ENCODE peak calls at places on chromosomes 6 and 20, in ten cellular contexts. F is CD8-positive, alpha-beta T cell; V is activated T-helper 2 cell treated with anti-CD3 and anti-CD28 coated beads, Interferon-gamma antibody, Interleukin-2, Interleukin-4, amounts not matched to agents 10 μg/mL and 5 μg/mL and 100 μg/mL, durations not matched to agents 14 hours and 24 hours and 36 hours; R is CD4-positive, alpha-beta memory T cell; W is substantia nigra; Z is adipocyte; L is smooth muscle cell of the brain vasculature; Y is activated CD4-positive, alpha-beta T cell treated with anti-CD3 and anti-CD28 coated beads, Interleukin-2, amount 50 U/mL, for 48 hours; D is NCI-H1105 treated with DMSO at 0.1 percent for 48 hours; A is RWPE1. N is an unnamed sample.
A peak's percentile ranks its signal among the peaks of the same experiment; 100 is the strongest.

GRCh38 chr6:166903500-166903899 is 52.9 kb downstream of the RNASET2 start:
- DNase-seq in F (no peak), V (no peak), R (no peak), W (no peak), Z (no peak), L (no peak), Y (no peak), D (no peak), A (no peak), N (no peak)

GRCh38 chr20:35883778-35884540 is 70.3 kb downstream of the SCAND1 start:
- DNase-seq in F (peak; percentile 30), V (peak; percentile 34), R (peak; percentile 52), W (peak; percentile 62), Z (peak; percentile 96), L (peak; percentile 62), Y (peak; percentile 49), D (peak; percentile 56), A (peak; percentile 99), N (peak; percentile 82)

GRCh38 chr6:53528107-53528506 is 16.8 kb downstream of the GCLC start:
- DNase-seq in F (no peak), V (no peak), R (no peak), W (no peak), Z (no peak), L (no peak), Y (no peak), D (no peak), A (no peak), N (no peak)

GRCh38 chr20:41499961-41500725 is 118.0 kb downstream of the CHD6 start:
- DNase-seq in F (no peak), V (no peak), R (no peak), W (no peak), Z (peak; percentile 36), L (no peak), Y (no peak), D (peak; percentile 6), A (no peak), N (no peak)

GRCh38 chr6:160269771-160270170 is 11.2 kb upstream of the SLC22A2 start:
- DNase-seq in F (no peak), V (no peak), R (no peak), W (no peak), Z (no peak), L (no peak), Y (no peak), D (no peak), A (no peak), N (no peak)

GRCh38 chr6:87182321-87182720 is 27.0 kb downstream of the ZNF292 start:
- DNase-seq in F (no peak), V (no peak), R (no peak), W (no peak), Z (no peak), L (no peak), Y (no peak), D (no peak), A (no peak), N (no peak)

GRCh38 chr20:11443382-11444119 is 474.1 kb upstream of the BTBD3 start:
- DNase-seq in F (no peak), V (no peak), R (no peak), W (no peak), Z (no peak), L (no peak), Y (no peak), D (no peak), A (no peak), N (no peak)

GRCh38 chr6:45921703-45922270 is 93.9 kb downstream of the CLIC5 start:
- DNase-seq in F (no peak), V (no peak), R (no peak), W (no peak), Z (no peak), L (peak; percentile 44), Y (no peak), D (no peak), A (no peak), N (peak; percentile 16)

GRCh38 chr20:62723351-62723750 is 14.7 kb downstream of the NTSR1 start:
- DNase-seq in F (no peak), V (no peak), R (no peak), W (no peak), Z (no peak), L (no peak), Y (no peak), D (no peak), A (no peak), N (no peak)

GRCh38 chr6:168589275-168589674 is 148.3 kb downstream of the SMOC2 start:
- DNase-seq in F (no peak), V (no peak), R (no peak), W (no peak), Z (no peak), L (no peak), Y (no peak), D (no peak), A (no peak), N (no peak)

GRCh38 chr20:63857751-63858392 is 3.4 kb upstream of the ABHD16B start:
- DNase-seq in F (no peak), V (no peak), R (no peak), W (no peak), Z (no peak), L (no peak), Y (no peak), D (no peak), A (no peak), N (peak; percentile 72)

GRCh38 chr6:17439243-17439993 is 46.0 kb downstream of the CAP2 start:
- DNase-seq in F (no peak), V (no peak), R (no peak), W (no peak), Z (no peak), L (no peak), Y (no peak), D (no peak), A (no peak), N (no peak)

GRCh38 chr6:66772785-66773184 is 1065.8 kb upstream of the EYS start:
- DNase-seq in F (no peak), V (no peak), R (no peak), W (no peak), Z (peak; percentile 3), L (no peak), Y (no peak), D (no peak), A (no peak), N (no peak)

GRCh38 chr20:44231193-44231592 is 15.9 kb upstream of the GDAP1L1 start:
- DNase-seq in F (no peak), V (no peak), R (no peak), W (no peak), Z (no peak), L (no peak), Y (no peak), D (no peak), A (no peak), N (no peak)

GRCh38 chr6:129519750-129520149 is 190.2 kb downstream of the ARHGAP18 start:
- DNase-seq in F (no peak), V (no peak), R (no peak), W (no peak), Z (no peak), L (no peak), Y (no peak), D (no peak), A (no peak), N (no peak)

GRCh38 chr6:112468359-112468758 is 121.2 kb downstream of the RFPL4B start:
- DNase-seq in F (no peak), V (no peak), R (no peak), W (no peak), Z (peak; percentile 49), L (no peak), Y (no peak), D (no peak), A (peak; percentile 20), N (no peak)

GRCh38 chr6:32700391-32701040 is 34.1 kb upstream of the HLA-DQB1 start:
- DNase-seq in F (no peak), V (no peak), R (no peak), W (no peak), Z (peak; percentile 68), L (peak; percentile 24), Y (no peak), D (peak; percentile 59), A (peak; percentile 46), N (peak; percentile 39)

GRCh38 chr6:22437665-22438064 is 131.7 kb upstream of the HDGFL1 start:
- DNase-seq in F (no peak), V (no peak), R (no peak), W (no peak), Z (no peak), L (no peak), Y (no peak), D (no peak), A (no peak), N (no peak)

GRCh38 chr6:37807656-37808055 is 11.9 kb upstream of the ZFAND3 start:
- DNase-seq in F (no peak), V (no peak), R (no peak), W (peak; percentile 29), Z (no peak), L (no peak), Y (no peak), D (peak; percentile 19), A (no peak), N (peak; percentile 70)

GRCh38 chr6:166828397-166829002 is 127.8 kb downstream of the RNASET2 start:
- DNase-seq in F (no peak), V (no peak), R (no peak), W (no peak), Z (no peak), L (no peak), Y (no peak), D (no peak), A (no peak), N (no peak)

GRCh38 chr6:3442444-3443220 is 14.2 kb downstream of the SLC22A23 start:
- DNase-seq in F (no peak), V (no peak), R (no peak), W (no peak), Z (no peak), L (no peak), Y (no peak), D (no peak), A (no peak), N (no peak)

GRCh38 chr6:90645634-90646033 is 58.8 kb upstream of the MAP3K7 start:
- DNase-seq in F (no peak), V (no peak), R (no peak), W (no peak), Z (no peak), L (no peak), Y (no peak), D (no peak), A (no peak), N (no peak)

GRCh38 chr6:42929928-42930360 is 664 bp downstream of the CNPY3 start:
- DNase-seq in F (no peak), V (peak; percentile 52), R (peak; percentile 82), W (no peak), Z (peak; percentile 83), L (peak; percentile 24), Y (peak; percentile 61), D (no peak), A (peak; percentile 36), N (no peak)

GRCh38 chr6:34934516-34934915 is 45.5 kb downstream of the ANKS1A start:
- DNase-seq in F (no peak), V (no peak), R (no peak), W (no peak), Z (no peak), L (no peak), Y (no peak), D (no peak), A (peak; percentile 16), N (peak; percentile 74)

GRCh38 chr6:22788038-22788437 is 218.7 kb downstream of the HDGFL1 start:
- DNase-seq in F (no peak), V (no peak), R (no peak), W (no peak), Z (no peak), L (no peak), Y (no peak), D (no peak), A (no peak), N (no peak)

GRCh38 chr6:111533087-111533784 is 50.2 kb upstream of the REV3L start:
- DNase-seq in F (no peak), V (peak; percentile 43), R (no peak), W (no peak), Z (no peak), L (no peak), Y (peak; percentile 21), D (no peak), A (no peak), N (peak; percentile 22)

GRCh38 chr6:81834141-81834621 is 81.7 kb upstream of the TENT5A start:
- DNase-seq in F (no peak), V (no peak), R (no peak), W (no peak), Z (peak; percentile 74), L (no peak), Y (no peak), D (no peak), A (no peak), N (no peak)

GRCh38 chr20:63589261-63590217 is 15.5 kb upstream of the HELZ2 start:
- DNase-seq in F (no peak), V (no peak), R (no peak), W (no peak), Z (no peak), L (no peak), Y (no peak), D (peak; percentile 82), A (no peak), N (no peak)

N was measured in testis.